ENCODE peak calls at places on chromosome 9, in five cellular contexts. X is endothelial cell of umbilical vein, Q is heart left ventricle, D is osteoblast, T is OCI-LY7. E is an unnamed sample. For H3K36me3, the result is how much of the 10 kb centered on the place peaks cover.

GRCh38 chr9:109469646-109470358 is 28.3 kb downstream of the PTPN3 start:
- DNase-seq in X (peak), T (peak), D (peak), Q (peak), E (peak)

GRCh38 chr9:126781186-126781585 is 23.7 kb upstream of the ZBTB43 start:
- DNase-seq in T (no peak), X (no peak), D (peak), Q (no peak), E (no peak)

GRCh38 chr9:90593646-90594045 is 49.0 kb downstream of the DIRAS2 start:
- DNase-seq in Q (no peak), D (no peak), X (no peak), T (no peak), E (no peak)

GRCh38 chr9:22374021-22374420 is 72.6 kb upstream of the DMRTA1 start:
- DNase-seq in X (no peak), T (no peak), D (no peak), Q (no peak), E (no peak)

GRCh38 chr9:14158911-14159310 is 155.0 kb downstream of the NFIB start:
- DNase-seq in X (peak), Q (no peak), D (no peak), T (no peak), E (no peak)

GRCh38 chr9:17810728-17811634 is 232.1 kb downstream of the SH3GL2 start:
- DNase-seq in X (peak), Q (peak), D (peak), T (peak), E (peak)

GRCh38 chr9:84254972-84255371 is 85.6 kb downstream of the SLC28A3 start:
- DNase-seq in X (no peak), D (no peak), T (no peak), Q (no peak), E (peak)

GRCh38 chr9:116271307-116271706 is 117.7 kb downstream of the PAPPA start:
- DNase-seq in X (no peak), T (no peak), Q (no peak), D (no peak), E (no peak)

GRCh38 chr9:38126730-38127129 is 57.7 kb upstream of the SHB start:
- DNase-seq in T (no peak), X (no peak), D (no peak), Q (no peak), E (no peak)

GRCh38 chr9:23073136-23073535 is 626.5 kb downstream of the DMRTA1 start:
- DNase-seq in D (no peak), X (peak), T (no peak), Q (no peak), E (no peak)

GRCh38 chr9:34553511-34554021 is 30.8 kb upstream of the ENHO start:
- DNase-seq in D (peak), T (no peak), X (no peak), Q (no peak), E (no peak)

GRCh38 chr9:35733109-35733541 is 659 bp downstream of the CREB3 start:
- DNase-seq in Q (no peak), X (peak), T (peak), D (peak), E (peak)

GRCh38 chr9:33813712-33814641 is 3.0 kb upstream of the UBE2R2 start:
- DNase-seq in D (peak), T (peak), Q (no peak), X (peak), E (peak)

GRCh38 chr9:109321727-109322126 is 868 bp upstream of the EPB41L4B start:
- DNase-seq in D (no peak), T (no peak), X (no peak), Q (no peak), E (no peak)

DNA sequence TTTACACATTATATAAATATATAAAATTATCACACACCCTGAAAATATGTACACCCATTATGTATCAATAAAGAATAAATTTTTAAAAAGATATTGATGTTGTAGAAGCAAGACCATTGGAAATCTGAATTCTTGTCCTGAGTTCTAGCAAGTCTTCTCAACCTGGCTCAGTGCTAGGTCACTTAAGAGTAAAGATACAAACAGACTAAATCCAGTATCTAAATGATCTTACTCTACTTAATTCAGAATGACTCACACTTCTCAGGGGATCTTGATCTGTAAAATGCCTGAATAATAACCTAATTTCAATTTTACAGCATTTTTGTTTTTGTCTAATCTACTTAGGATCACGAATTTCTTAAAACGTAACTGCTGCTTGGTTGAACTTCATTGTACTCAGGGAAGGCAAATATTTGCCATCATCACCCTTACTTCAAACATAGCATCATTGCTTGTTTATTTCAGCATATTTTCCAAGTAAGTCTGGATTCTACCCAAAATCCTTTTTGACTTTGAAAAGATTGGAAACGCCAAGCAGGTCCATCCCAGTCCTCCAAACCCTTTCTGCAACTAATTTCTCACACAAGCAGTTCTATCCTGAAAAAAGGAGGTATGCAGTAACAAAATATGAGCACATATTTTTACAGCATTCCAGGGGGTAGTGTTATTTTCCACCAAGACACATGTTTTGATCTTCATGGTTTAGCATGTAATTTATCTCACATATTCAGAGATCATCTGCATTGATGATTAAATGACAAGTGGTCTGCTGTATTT is 582.6 kb downstream of the PSAT1 start:
- DNase-seq in Q (no peak), T (no peak), D (no peak), X (no peak), E (no peak)
- H3K36me3 ChIP-seq in Q (under half), T (under half), D (under half), X (under half), E (under half)

DNA sequence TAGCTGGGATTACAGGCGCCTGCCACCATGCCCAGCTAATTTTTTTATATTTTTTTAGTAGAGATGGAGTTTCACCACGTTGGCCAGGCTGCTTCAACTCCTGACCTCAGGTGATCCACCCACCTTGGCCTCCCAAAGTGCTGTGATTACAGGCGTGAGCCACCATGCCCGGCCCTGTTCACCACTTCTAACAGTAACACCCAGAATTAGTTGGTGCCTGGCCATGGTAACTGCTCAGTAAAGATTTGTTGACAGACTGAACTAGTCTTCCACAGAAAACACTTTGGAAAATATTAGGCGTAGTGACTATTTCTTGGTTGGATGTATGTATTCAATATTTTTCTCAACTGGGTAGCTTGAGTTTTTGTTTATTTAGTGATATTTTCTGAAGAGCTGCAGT is 24.0 kb downstream of the TUT7 start:
- DNase-seq in T (no peak), X (no peak), D (no peak), Q (no peak), E (no peak)
- H3K36me3 ChIP-seq in T (half or more), X (under half), D (half or more), Q (half or more), E (under half)

DNA sequence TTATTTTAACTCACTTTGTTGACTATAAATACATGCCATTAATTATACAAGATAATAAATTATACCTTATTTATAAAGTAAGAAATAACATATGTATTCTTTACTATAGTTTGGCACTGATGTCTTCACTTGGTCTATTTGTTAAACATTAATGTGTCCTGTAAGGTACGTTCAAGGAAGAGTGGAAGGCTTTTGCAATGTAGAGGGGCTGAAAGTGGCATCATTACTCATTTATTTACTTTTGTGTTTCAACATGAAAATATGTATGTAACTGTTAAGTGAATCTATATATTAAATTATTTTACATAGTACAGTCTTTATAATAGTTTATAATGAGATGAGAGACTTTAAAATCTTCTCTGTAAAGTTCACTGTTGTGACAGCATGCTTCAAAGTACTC is 348.7 kb downstream of the CCDC171 start:
- DNase-seq in Q (no peak), X (no peak), D (no peak), T (no peak), E (no peak)
- H3K36me3 ChIP-seq in Q (under half), X (under half), D (under half), T (under half), E (under half)

DNA sequence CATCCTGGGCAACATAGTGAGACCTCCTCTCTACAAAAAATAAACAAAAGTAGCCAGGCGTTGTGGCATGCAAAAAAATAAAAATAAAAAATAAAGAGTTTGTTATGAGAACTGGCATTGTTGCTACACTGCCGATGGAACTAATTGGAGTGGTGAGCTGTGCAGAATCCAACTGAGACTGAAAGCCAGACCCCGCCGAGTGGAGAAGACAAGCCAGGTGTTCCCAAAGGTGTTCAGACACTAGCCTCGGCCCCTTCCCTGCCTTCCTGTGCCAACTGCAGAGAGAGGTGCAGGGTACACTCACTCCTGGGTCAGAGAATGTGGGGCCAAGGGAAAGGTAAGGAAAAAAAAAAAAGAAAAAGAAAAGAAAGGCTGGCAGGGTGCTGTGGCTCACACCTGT is 37.7 kb upstream of the WDR38 start:
- DNase-seq in D (no peak), T (no peak), X (no peak), Q (no peak), E (no peak)
- H3K36me3 ChIP-seq in D (under half), T (under half), X (under half), Q (under half), E (under half)

GRCh38 chr9:92270511-92270910 is 23.0 kb downstream of the IARS1 start:
- DNase-seq in T (no peak), X (no peak), Q (no peak), D (no peak), E (no peak)

GRCh38 chr9:92263131-92263530 is 30.4 kb downstream of the IARS1 start:
- DNase-seq in Q (no peak), D (no peak), T (no peak), X (no peak), E (no peak)

GRCh38 chr9:92266486-92266885 is 27.0 kb downstream of the IARS1 start:
- DNase-seq in D (no peak), T (no peak), Q (no peak), X (no peak), E (no peak)

GRCh38 chr9:92265159-92265558 is 28.3 kb downstream of the IARS1 start:
- DNase-seq in Q (no peak), T (no peak), X (no peak), D (no peak), E (no peak)
- H3K36me3 ChIP-seq in Q (half or more), T (half or more), X (under half), D (half or more), E (under half)

DNA sequence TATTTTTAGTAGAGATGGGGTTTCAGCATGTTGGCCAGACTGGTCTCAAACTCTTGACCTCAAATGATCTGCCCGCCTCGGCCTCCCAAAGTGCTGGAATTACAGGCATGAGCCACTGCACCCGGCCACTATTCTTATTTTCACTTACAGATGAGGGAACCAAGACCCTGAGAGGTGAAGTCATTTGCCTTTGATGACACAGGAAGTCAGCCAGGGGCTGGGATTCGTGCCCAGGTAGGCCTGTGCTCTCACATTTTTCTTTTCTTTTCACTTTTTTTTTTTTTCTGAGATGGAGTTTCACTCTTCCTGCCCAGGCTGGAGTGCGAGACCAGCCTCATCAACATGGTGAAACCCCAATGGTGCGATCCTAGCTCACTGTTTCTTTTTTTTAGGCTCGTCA is 22.2 kb downstream of the ENG start:
- DNase-seq in X (no peak), D (no peak), T (no peak), Q (no peak), E (no peak)
- H3K36me3 ChIP-seq in X (under half), D (under half), T (under half), Q (half or more), E (under half)

GRCh38 chr9:79689576-79689975 is 117.8 kb downstream of the TLE4 start:
- DNase-seq in X (no peak), D (no peak), Q (no peak), T (no peak), E (no peak)

GRCh38 chr9:79686381-79687130 is 114.8 kb downstream of the TLE4 start:
- DNase-seq in Q (no peak), X (no peak), D (no peak), T (no peak), E (no peak)

GRCh38 chr9:79685576-79685975 is 113.8 kb downstream of the TLE4 start:
- DNase-seq in X (no peak), D (no peak), T (no peak), Q (no peak), E (no peak)

GRCh38 chr9:79687131-79687447 is 115.3 kb downstream of the TLE4 start:
- DNase-seq in D (peak), Q (no peak), X (no peak), T (no peak), E (no peak)

DNA sequence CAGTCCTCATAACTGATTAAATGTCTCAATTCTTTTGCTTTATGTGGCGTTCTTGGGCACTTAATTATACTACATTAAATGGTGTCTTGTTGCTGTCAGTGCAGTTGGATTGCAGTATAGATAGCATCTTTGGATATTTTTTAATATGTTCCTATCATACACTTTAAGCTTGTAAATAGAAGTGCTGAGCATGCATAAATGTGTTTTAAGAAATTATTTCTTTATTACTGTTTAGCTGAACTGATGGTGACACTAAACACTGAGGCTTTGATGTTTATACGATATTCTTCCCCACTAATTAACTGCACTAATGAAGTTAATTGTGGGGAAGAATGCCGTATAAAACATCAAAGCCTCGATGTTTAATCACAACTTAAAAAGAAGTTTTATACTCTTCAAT is 116.6 kb downstream of the TLE4 start:
- DNase-seq in T (no peak), X (no peak), D (no peak), Q (no peak), E (no peak)
- H3K36me3 ChIP-seq in T (under half), X (under half), D (under half), Q (under half), E (under half)

DNA sequence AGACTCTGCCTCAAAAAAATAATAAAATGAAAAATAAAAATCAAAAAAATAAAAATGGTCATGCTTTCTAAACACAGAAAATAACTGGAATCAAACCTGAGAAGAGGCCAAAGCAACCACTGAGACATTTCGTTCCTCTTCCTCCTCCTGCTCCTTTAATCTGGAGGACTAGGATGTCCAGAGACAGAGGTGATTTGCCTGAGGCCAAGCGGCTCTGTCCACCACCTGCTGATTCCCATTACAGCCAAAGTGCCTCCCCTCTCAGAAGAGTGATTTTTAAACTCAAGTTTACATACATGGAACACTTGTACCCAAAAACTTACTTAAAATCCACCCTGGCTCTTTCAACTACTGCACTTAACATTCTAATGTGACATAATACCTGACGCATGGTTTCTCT is 65.6 kb downstream of the TLE1 start:
- DNase-seq in Q (no peak), T (no peak), X (no peak), D (no peak), E (no peak)
- H3K36me3 ChIP-seq in Q (under half), T (under half), X (under half), D (under half), E (under half)

GRCh38 chr9:88420227-88420626 is 32.0 kb downstream of the SPIN1 start:
- DNase-seq in X (no peak), Q (no peak), T (no peak), D (no peak), E (no peak)

GRCh38 chr9:88421348-88421747 is 33.1 kb downstream of the SPIN1 start:
- DNase-seq in Q (no peak), T (no peak), D (no peak), X (no peak), E (no peak)

GRCh38 chr9:88426651-88427050 is 38.4 kb downstream of the SPIN1 start:
- DNase-seq in T (no peak), X (no peak), Q (no peak), D (no peak), E (no peak)

GRCh38 chr9:88429595-88430430 is 41.6 kb downstream of the SPIN1 start:
- DNase-seq in D (no peak), Q (no peak), T (no peak), X (peak), E (no peak)

DNA sequence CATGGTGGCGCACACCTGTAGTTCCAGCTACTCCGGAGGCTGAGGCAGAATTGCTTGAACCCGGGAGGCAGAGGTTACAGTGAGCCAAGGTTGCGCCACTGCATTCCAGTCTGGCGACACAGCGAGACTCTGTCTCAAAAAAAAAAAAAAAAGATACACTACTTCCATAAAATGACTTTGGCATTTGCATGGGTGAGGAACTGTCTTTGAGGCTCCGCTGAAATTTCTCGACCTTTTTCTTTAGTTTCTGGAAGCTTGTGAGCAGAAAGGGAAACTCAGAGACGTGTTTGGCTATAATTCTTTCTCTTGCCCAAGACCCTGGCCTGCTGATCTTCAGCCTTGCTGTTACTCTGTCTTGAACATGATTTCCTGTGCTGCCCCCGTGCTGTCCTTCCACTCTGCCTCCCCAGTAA is 37.3 kb downstream of the SPIN1 start:
- DNase-seq in Q (no peak), X (no peak), T (no peak), D (no peak), E (no peak)
- H3K36me3 ChIP-seq in Q (under half), X (under half), T (under half), D (half or more), E (under half)